ENCODE peak calls at places on chromosomes 4 and X, in eight cellular contexts. One of them, this sample, is unnamed.

GRCh38 chrX:15911729-15912550 is 57.3 kb upstream of the AP1S2 start:
- DNase-seq in pancreas: no peak
- DNase-seq in esophagus squamous epithelium: no peak
- DNase-seq in spleen: no peak
- DNase-seq in SJCRH30: no peak
- DNase-seq in NB4: peak; percentile 95
- DNase-seq in right lobe of liver: no peak
- DNase-seq in GM12865: peak; percentile 7
- DNase-seq in this sample: no peak

GRCh38 chr4:4994312-4995097 is 24.8 kb downstream of the CYTL1 start:
- DNase-seq in pancreas: no peak
- DNase-seq in esophagus squamous epithelium: no peak
- DNase-seq in spleen: no peak
- DNase-seq in SJCRH30: no peak
- DNase-seq in NB4: no peak
- DNase-seq in right lobe of liver: no peak
- DNase-seq in GM12865: no peak
- DNase-seq in this sample: no peak

GRCh38 chr4:152299553-152299952 is 236.3 kb downstream of the FBXW7 start:
- DNase-seq in pancreas: no peak
- DNase-seq in esophagus squamous epithelium: no peak
- DNase-seq in spleen: no peak
- DNase-seq in SJCRH30: no peak
- DNase-seq in NB4: no peak
- DNase-seq in right lobe of liver: no peak
- DNase-seq in GM12865: no peak
- DNase-seq in this sample: no peak

GRCh38 chr4:7768736-7769135 is 170.9 kb downstream of the AFAP1 start:
- DNase-seq in pancreas: no peak
- DNase-seq in esophagus squamous epithelium: no peak
- DNase-seq in spleen: peak; percentile 66
- DNase-seq in SJCRH30: no peak
- DNase-seq in NB4: no peak
- DNase-seq in right lobe of liver: no peak
- DNase-seq in GM12865: no peak
- DNase-seq in this sample: no peak

GRCh38 chr4:56424697-56425514 is 10.5 kb downstream of the PPAT start:
- DNase-seq in pancreas: no peak
- DNase-seq in esophagus squamous epithelium: no peak
- DNase-seq in spleen: no peak
- DNase-seq in SJCRH30: peak; percentile 53
- DNase-seq in NB4: peak; percentile 51
- DNase-seq in right lobe of liver: no peak
- DNase-seq in GM12865: peak; percentile 54
- DNase-seq in this sample: peak; percentile 29

GRCh38 chr4:124337874-124338273 is 374.7 kb downstream of the ANKRD50 start:
- DNase-seq in pancreas: peak; percentile 58
- DNase-seq in esophagus squamous epithelium: no peak
- DNase-seq in spleen: no peak
- DNase-seq in SJCRH30: peak; percentile 46
- DNase-seq in NB4: no peak
- DNase-seq in right lobe of liver: no peak
- DNase-seq in GM12865: no peak
- DNase-seq in this sample: no peak

GRCh38 chr4:150395872-150396271 is 186.1 kb upstream of the MAB21L2 start:
- DNase-seq in pancreas: no peak
- DNase-seq in esophagus squamous epithelium: no peak
- DNase-seq in spleen: no peak
- DNase-seq in SJCRH30: no peak
- DNase-seq in NB4: no peak
- DNase-seq in right lobe of liver: no peak
- DNase-seq in GM12865: no peak
- DNase-seq in this sample: no peak

GRCh38 chrX:9576059-9576458 is 111.2 kb downstream of the TBL1X start:
- DNase-seq in pancreas: no peak
- DNase-seq in esophagus squamous epithelium: no peak
- DNase-seq in spleen: no peak
- DNase-seq in SJCRH30: no peak
- DNase-seq in NB4: no peak
- DNase-seq in right lobe of liver: no peak
- DNase-seq in GM12865: no peak
- DNase-seq in this sample: no peak

GRCh38 chrX:16822723-16823122 is 36.5 kb downstream of the TXLNG start:
- DNase-seq in pancreas: no peak
- DNase-seq in esophagus squamous epithelium: no peak
- DNase-seq in spleen: no peak
- DNase-seq in SJCRH30: no peak
- DNase-seq in NB4: no peak
- DNase-seq in right lobe of liver: no peak
- DNase-seq in GM12865: no peak
- DNase-seq in this sample: no peak

GRCh38 chr4:16027114-16027513 is 56.7 kb downstream of the PROM1 start:
- DNase-seq in pancreas: no peak
- DNase-seq in esophagus squamous epithelium: no peak
- DNase-seq in spleen: no peak
- DNase-seq in SJCRH30: no peak
- DNase-seq in NB4: no peak
- DNase-seq in right lobe of liver: no peak
- DNase-seq in GM12865: no peak
- DNase-seq in this sample: no peak

GRCh38 chr4:49032440-49033161 is 46.5 kb downstream of the CWH43 start:
- DNase-seq in pancreas: no peak
- DNase-seq in esophagus squamous epithelium: no peak
- DNase-seq in spleen: no peak
- DNase-seq in SJCRH30: peak; percentile 56
- DNase-seq in NB4: peak; percentile 56
- DNase-seq in right lobe of liver: no peak
- DNase-seq in GM12865: peak; percentile 30
- DNase-seq in this sample: peak; percentile 58

GRCh38 chr4:7860600-7861158 is 79.0 kb downstream of the AFAP1 start:
- DNase-seq in pancreas: no peak
- DNase-seq in esophagus squamous epithelium: no peak
- DNase-seq in spleen: no peak
- DNase-seq in SJCRH30: no peak
- DNase-seq in NB4: no peak
- DNase-seq in right lobe of liver: no peak
- DNase-seq in GM12865: no peak
- DNase-seq in this sample: no peak

GRCh38 chrX:131821945-131822622 is 201.0 kb upstream of the STK26 start:
- DNase-seq in pancreas: peak; percentile 61
- DNase-seq in esophagus squamous epithelium: peak; percentile 8
- DNase-seq in spleen: peak; percentile 81
- DNase-seq in SJCRH30: no peak
- DNase-seq in NB4: no peak
- DNase-seq in right lobe of liver: no peak
- DNase-seq in GM12865: peak; percentile 24
- DNase-seq in this sample: peak; percentile 80

GRCh38 chrX:48911407-48912182 is at the start of gene SLC35A2:
- DNase-seq in pancreas: peak; percentile 79
- DNase-seq in esophagus squamous epithelium: peak; percentile 16
- DNase-seq in spleen: peak; percentile 96
- DNase-seq in SJCRH30: peak; percentile 59
- DNase-seq in NB4: peak; percentile 75
- DNase-seq in right lobe of liver: peak; percentile 84
- DNase-seq in GM12865: peak; percentile 87
- DNase-seq in this sample: peak; percentile 83

GRCh38 chr4:82652062-82652461 is 90.3 kb upstream of the TMEM150C start:
- DNase-seq in pancreas: no peak
- DNase-seq in esophagus squamous epithelium: no peak
- DNase-seq in spleen: no peak
- DNase-seq in SJCRH30: no peak
- DNase-seq in NB4: peak; percentile 89
- DNase-seq in right lobe of liver: no peak
- DNase-seq in GM12865: no peak
- DNase-seq in this sample: peak; percentile 2

GRCh38 chr4:41692717-41693345 is 55.7 kb downstream of the PHOX2B start:
- DNase-seq in pancreas: peak; percentile 30
- DNase-seq in esophagus squamous epithelium: no peak
- DNase-seq in spleen: no peak
- DNase-seq in SJCRH30: peak; percentile 70
- DNase-seq in NB4: peak; percentile 79
- DNase-seq in right lobe of liver: peak; percentile 37
- DNase-seq in GM12865: peak; percentile 67
- DNase-seq in this sample: peak; percentile 76

GRCh38 chrX:150966742-150967141 is 16.4 kb upstream of the HMGB3 start:
- DNase-seq in pancreas: no peak
- DNase-seq in esophagus squamous epithelium: no peak
- DNase-seq in spleen: no peak
- DNase-seq in SJCRH30: no peak
- DNase-seq in NB4: no peak
- DNase-seq in right lobe of liver: no peak
- DNase-seq in GM12865: no peak
- DNase-seq in this sample: no peak

GRCh38 chrX:67353651-67354370 is 190.0 kb upstream of the AR start:
- DNase-seq in pancreas: no peak
- DNase-seq in esophagus squamous epithelium: no peak
- DNase-seq in spleen: no peak
- DNase-seq in SJCRH30: no peak
- DNase-seq in NB4: no peak
- DNase-seq in right lobe of liver: no peak
- DNase-seq in GM12865: no peak
- DNase-seq in this sample: no peak

GRCh38 chrX:115183980-115184379 is 5.2 kb upstream of the RBMXL3 start:
- DNase-seq in pancreas: no peak
- DNase-seq in esophagus squamous epithelium: no peak
- DNase-seq in spleen: no peak
- DNase-seq in SJCRH30: no peak
- DNase-seq in NB4: no peak
- DNase-seq in right lobe of liver: no peak
- DNase-seq in GM12865: no peak
- DNase-seq in this sample: no peak

GRCh38 chr4:26150948-26151347 is 169.9 kb upstream of the RBPJ start:
- DNase-seq in pancreas: no peak
- DNase-seq in esophagus squamous epithelium: no peak
- DNase-seq in spleen: no peak
- DNase-seq in SJCRH30: no peak
- DNase-seq in NB4: peak; percentile 49
- DNase-seq in right lobe of liver: no peak
- DNase-seq in GM12865: no peak
- DNase-seq in this sample: no peak

GRCh38 chr4:66294626-66295025 is 624.3 kb upstream of the EPHA5 start:
- DNase-seq in pancreas: no peak
- DNase-seq in esophagus squamous epithelium: no peak
- DNase-seq in spleen: no peak
- DNase-seq in SJCRH30: no peak
- DNase-seq in NB4: no peak
- DNase-seq in right lobe of liver: no peak
- DNase-seq in GM12865: no peak
- DNase-seq in this sample: no peak

GRCh38 chrX:15943393-15943792 is 88.8 kb upstream of the AP1S2 start:
- DNase-seq in pancreas: no peak
- DNase-seq in esophagus squamous epithelium: no peak
- DNase-seq in spleen: no peak
- DNase-seq in SJCRH30: no peak
- DNase-seq in NB4: no peak
- DNase-seq in right lobe of liver: no peak
- DNase-seq in GM12865: no peak
- DNase-seq in this sample: no peak

GRCh38 chrX:16712116-16712824 is at the start of gene CTPS2:
- DNase-seq in pancreas: peak; percentile 71
- DNase-seq in esophagus squamous epithelium: no peak
- DNase-seq in spleen: peak; percentile 88
- DNase-seq in SJCRH30: peak; percentile 86
- DNase-seq in NB4: peak; percentile 71
- DNase-seq in right lobe of liver: peak; percentile 70
- DNase-seq in GM12865: peak; percentile 79
- DNase-seq in this sample: peak; percentile 78

GRCh38 chrX:24468245-24468644 is 3.2 kb downstream of the PDK3 start:
- DNase-seq in pancreas: no peak
- DNase-seq in esophagus squamous epithelium: no peak
- DNase-seq in spleen: no peak
- DNase-seq in SJCRH30: no peak
- DNase-seq in NB4: peak; percentile 20
- DNase-seq in right lobe of liver: no peak
- DNase-seq in GM12865: no peak
- DNase-seq in this sample: no peak
- H3K4me3 ChIP-seq in pancreas: no peak overlapping the region
- H3K4me3 ChIP-seq in esophagus squamous epithelium: no peak overlapping the region
- H3K4me3 ChIP-seq in spleen: no peak overlapping the region
- H3K4me3 ChIP-seq in SJCRH30: no peak overlapping the region
- H3K4me3 ChIP-seq in NB4: no peak overlapping the region
- H3K4me3 ChIP-seq in right lobe of liver: no peak overlapping the region
- H3K4me3 ChIP-seq in GM12865: no peak overlapping the region
- H3K4me3 ChIP-seq in this sample: no peak overlapping the region

GRCh38 chr4:91198951-91199350 is 1071.8 kb downstream of the CCSER1 start:
- DNase-seq in pancreas: no peak
- DNase-seq in esophagus squamous epithelium: no peak
- DNase-seq in spleen: no peak
- DNase-seq in SJCRH30: peak; percentile 10
- DNase-seq in NB4: peak; percentile 2
- DNase-seq in right lobe of liver: no peak
- DNase-seq in GM12865: no peak
- DNase-seq in this sample: no peak
- H3K4me3 ChIP-seq in pancreas: no peak overlapping the region
- H3K4me3 ChIP-seq in esophagus squamous epithelium: no peak overlapping the region
- H3K4me3 ChIP-seq in spleen: peak overlapping the region; percentile 3
- H3K4me3 ChIP-seq in SJCRH30: no peak overlapping the region
- H3K4me3 ChIP-seq in NB4: no peak overlapping the region
- H3K4me3 ChIP-seq in right lobe of liver: peak overlapping the region; percentile 8
- H3K4me3 ChIP-seq in GM12865: no peak overlapping the region
- H3K4me3 ChIP-seq in this sample: no peak overlapping the region

DNA sequence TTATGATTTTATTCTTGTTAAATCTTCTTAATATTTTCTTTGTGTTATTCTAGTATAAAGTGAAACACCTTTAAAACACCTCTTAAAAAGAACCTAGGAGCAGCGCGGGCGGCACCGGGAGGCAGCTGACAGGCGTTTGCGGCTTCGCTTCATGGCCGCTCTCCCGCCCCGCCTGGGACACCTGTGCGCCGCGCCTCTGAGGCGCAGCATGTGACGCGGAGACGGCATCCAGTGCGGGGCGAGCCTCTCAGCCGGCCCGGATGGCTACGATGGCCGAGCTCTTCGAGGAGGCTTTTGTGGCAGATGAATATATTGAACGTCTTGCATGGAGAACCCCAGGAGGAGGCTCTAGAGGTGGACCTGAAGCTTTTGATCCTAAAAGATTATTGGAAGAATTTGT is 1592.7 kb downstream of the TECRL start:
- DNase-seq in pancreas: no peak
- DNase-seq in esophagus squamous epithelium: no peak
- DNase-seq in spleen: no peak
- DNase-seq in SJCRH30: no peak
- DNase-seq in NB4: no peak
- DNase-seq in right lobe of liver: no peak
- DNase-seq in GM12865: no peak
- DNase-seq in this sample: no peak
- H3K4me3 ChIP-seq in pancreas: no peak overlapping the region
- H3K4me3 ChIP-seq in esophagus squamous epithelium: no peak overlapping the region
- H3K4me3 ChIP-seq in spleen: no peak overlapping the region
- H3K4me3 ChIP-seq in SJCRH30: no peak overlapping the region
- H3K4me3 ChIP-seq in NB4: no peak overlapping the region
- H3K4me3 ChIP-seq in right lobe of liver: no peak overlapping the region
- H3K4me3 ChIP-seq in GM12865: no peak overlapping the region
- H3K4me3 ChIP-seq in this sample: no peak overlapping the region

GRCh38 chrX:39895228-39896110 is 202.3 kb downstream of the BCOR start:
- DNase-seq in pancreas: no peak
- DNase-seq in esophagus squamous epithelium: no peak
- DNase-seq in spleen: no peak
- DNase-seq in SJCRH30: peak; percentile 23
- DNase-seq in NB4: no peak
- DNase-seq in right lobe of liver: peak; percentile 36
- DNase-seq in GM12865: no peak
- DNase-seq in this sample: no peak
- H3K4me3 ChIP-seq in pancreas: no peak overlapping the region
- H3K4me3 ChIP-seq in esophagus squamous epithelium: no peak overlapping the region
- H3K4me3 ChIP-seq in spleen: no peak overlapping the region
- H3K4me3 ChIP-seq in SJCRH30: no peak overlapping the region
- H3K4me3 ChIP-seq in NB4: no peak overlapping the region
- H3K4me3 ChIP-seq in right lobe of liver: no peak overlapping the region
- H3K4me3 ChIP-seq in GM12865: no peak overlapping the region
- H3K4me3 ChIP-seq in this sample: no peak overlapping the region